ENCODE peak calls at places on chromosomes 3 and 15, in four cellular contexts. D is CD8-positive, alpha-beta T cell; I is CD4-positive, CD25-positive, alpha-beta regulatory T cell; Y is IMR-90. C is an unnamed sample.

GRCh38 chr3:143847787-143848631 is at the start of gene SLC9A9:
- DNase-seq in D (peak; percentile 12), Y (peak; percentile 79), I (peak; percentile 53), C (peak; percentile 64)

GRCh38 chr15:67528536-67528935 is 7.6 kb downstream of the C15orf61 start:
- DNase-seq in I (no peak), Y (no peak), D (no peak), C (no peak)

GRCh38 chr3:17431004-17431403 is 311.4 kb downstream of the TBC1D5 start:
- DNase-seq in I (peak; percentile 2), Y (peak; percentile 53), D (no peak), C (no peak)

GRCh38 chr15:45522931-45523331 is 376 bp upstream of the SLC30A4 start:
- DNase-seq in Y (peak; percentile 25), I (peak; percentile 3), D (no peak), C (no peak)

GRCh38 chr3:70990190-70990589 is 593.3 kb downstream of the FOXP1 start:
- DNase-seq in I (peak; percentile 46), Y (no peak), D (no peak), C (no peak)

GRCh38 chr15:85137507-85138175 is 156.0 kb downstream of the PDE8A start:
- DNase-seq in Y (peak; percentile 6), D (no peak), I (no peak), C (no peak)

GRCh38 chr3:122004123-122004522 is 17.9 kb downstream of the ILDR1 start:
- DNase-seq in Y (no peak), I (no peak), D (no peak), C (no peak)

GRCh38 chr3:45210308-45211038 is 15.6 kb downstream of the TMEM158 start:
- DNase-seq in D (peak; percentile 74), Y (peak; percentile 80), I (peak; percentile 75), C (peak; percentile 41)

GRCh38 chr3:45779746-45780735 is 16.3 kb downstream of the SLC6A20 start:
- DNase-seq in D (no peak), I (no peak), Y (no peak), C (no peak)

GRCh38 chr15:64970696-64971095 is 19.0 kb downstream of the SPG21 start:
- DNase-seq in Y (no peak), D (no peak), I (no peak), C (no peak)

GRCh38 chr15:29887719-29888118 is 65.5 kb upstream of the TJP1 start:
- DNase-seq in D (no peak), I (no peak), Y (peak; percentile 84), C (no peak)

GRCh38 chr15:95538693-95539092 is 791.8 kb upstream of the NR2F2 start:
- DNase-seq in D (no peak), I (no peak), Y (no peak), C (no peak)

GRCh38 chr3:143099213-143099612 is 20.4 kb upstream of the CHST2 start:
- DNase-seq in Y (no peak), D (no peak), I (no peak), C (no peak)

DNA sequence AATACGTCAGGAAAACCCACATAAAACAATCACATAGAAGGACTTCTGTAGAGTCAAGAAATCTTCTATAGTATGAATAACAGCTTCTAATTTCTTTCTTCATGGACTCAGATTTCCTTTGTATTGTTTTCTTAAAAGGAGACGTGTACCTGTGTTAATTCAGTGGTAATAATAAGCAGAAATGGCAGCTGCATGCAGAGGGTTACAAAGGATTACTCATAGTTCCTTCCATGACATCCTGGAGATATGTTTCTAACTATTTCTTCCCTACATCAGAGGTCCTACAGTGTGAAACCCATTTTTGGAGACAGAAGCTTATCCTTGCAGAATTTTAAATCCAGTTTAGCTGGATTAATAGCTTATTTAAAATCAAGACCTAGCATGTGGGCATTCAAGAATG is 36.1 kb downstream of the FBXL22 start:
- DNase-seq in D (no peak), Y (no peak), I (no peak), C (no peak)
- H3K36me3 ChIP-seq in D (peaks cover 56% of the 10 kb centered on the region), Y (peaks cover 21% of the 10 kb centered on the region), I (peaks cover 94% of the 10 kb centered on the region), C (peaks cover 13% of the 10 kb centered on the region)

GRCh38 chr15:66148187-66148586 is 105.4 kb downstream of the MEGF11 start:
- DNase-seq in Y (no peak), D (no peak), I (no peak), C (no peak)

GRCh38 chr15:66151809-66152208 is 101.7 kb downstream of the MEGF11 start:
- DNase-seq in I (no peak), Y (no peak), D (no peak), C (no peak)

GRCh38 chr15:66145242-66146182 is 108.0 kb downstream of the MEGF11 start:
- DNase-seq in Y (no peak), D (no peak), I (no peak), C (no peak)

GRCh38 chr15:66149871-66150270 is 103.7 kb downstream of the MEGF11 start:
- DNase-seq in Y (no peak), I (no peak), D (no peak), C (no peak)

DNA sequence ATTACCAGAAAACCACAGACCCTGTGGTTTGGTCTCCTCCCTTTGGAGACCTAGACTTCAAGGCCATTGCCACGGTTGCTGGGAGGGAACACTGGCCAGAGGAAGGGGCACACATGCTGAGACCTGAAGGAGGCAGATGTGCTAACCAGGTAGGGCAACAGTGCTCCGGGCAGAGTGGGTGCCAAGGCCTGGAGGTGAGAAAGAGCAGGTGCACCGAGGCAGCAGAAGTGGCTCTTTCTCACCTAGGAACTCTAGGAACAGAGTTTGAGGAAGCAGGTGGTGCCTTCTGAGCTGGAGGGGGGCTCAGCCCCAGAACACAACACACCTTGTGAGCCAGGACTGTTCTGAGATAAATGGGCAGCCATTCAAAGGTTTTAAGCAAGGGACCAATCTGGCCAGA is 106.1 kb downstream of the MEGF11 start:
- DNase-seq in I (no peak), Y (no peak), D (no peak), C (no peak)
- H3K27me3 ChIP-seq in I (no peaks in the 10 kb centered on the region), Y (peaks cover 50% of the 10 kb centered on the region), D (no peaks in the 10 kb centered on the region), C (no peaks in the 10 kb centered on the region)

DNA sequence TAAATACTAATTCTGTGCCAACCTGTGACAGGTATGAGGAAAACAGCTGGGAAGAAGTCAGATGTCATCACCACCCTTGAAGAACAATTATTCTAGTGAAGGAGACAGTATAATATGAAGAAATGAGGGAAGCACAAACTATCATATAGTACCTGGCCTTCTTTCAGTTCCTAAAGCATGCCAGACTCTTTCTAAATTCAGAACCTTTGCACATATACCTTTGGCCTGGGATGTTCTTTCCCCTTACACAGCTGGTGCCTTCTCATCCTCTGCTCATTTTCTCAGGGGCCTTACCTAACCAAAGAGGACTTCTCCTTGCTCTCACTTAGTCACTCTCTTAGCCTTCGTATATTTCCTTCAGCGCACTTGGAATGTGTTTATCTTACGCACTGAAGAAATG is 19.0 kb downstream of the ATOSA start:
- DNase-seq in D (no peak), I (no peak), Y (no peak), C (no peak)
- H3K36me3 ChIP-seq in D (peaks cover 25% of the 10 kb centered on the region), I (peaks cover 61% of the 10 kb centered on the region), Y (peaks cover 6% of the 10 kb centered on the region), C (peaks cover 1% of the 10 kb centered on the region)

GRCh38 chr3:15154326-15154725 is 51.7 kb upstream of the CAPN7 start:
- DNase-seq in Y (no peak), I (no peak), D (no peak), C (no peak)
- H3K27me3 ChIP-seq in Y (peaks cover 13% of the 10 kb centered on the region), I (peaks cover 41% of the 10 kb centered on the region), D (no peaks in the 10 kb centered on the region), C (no peaks in the 10 kb centered on the region)

GRCh38 chr15:28178727-28179126 is 79.6 kb upstream of the OCA2 start:
- DNase-seq in D (no peak), Y (no peak), I (no peak), C (no peak)

GRCh38 chr15:28179270-28179669 is 80.2 kb upstream of the OCA2 start:
- DNase-seq in Y (no peak), I (no peak), D (no peak), C (no peak)

GRCh38 chr15:28182216-28182615 is 83.1 kb upstream of the OCA2 start:
- DNase-seq in D (no peak), I (no peak), Y (no peak), C (no peak)

GRCh38 chr15:28182731-28183130 is 83.6 kb upstream of the OCA2 start:
- DNase-seq in D (no peak), Y (no peak), I (no peak), C (no peak)

DNA sequence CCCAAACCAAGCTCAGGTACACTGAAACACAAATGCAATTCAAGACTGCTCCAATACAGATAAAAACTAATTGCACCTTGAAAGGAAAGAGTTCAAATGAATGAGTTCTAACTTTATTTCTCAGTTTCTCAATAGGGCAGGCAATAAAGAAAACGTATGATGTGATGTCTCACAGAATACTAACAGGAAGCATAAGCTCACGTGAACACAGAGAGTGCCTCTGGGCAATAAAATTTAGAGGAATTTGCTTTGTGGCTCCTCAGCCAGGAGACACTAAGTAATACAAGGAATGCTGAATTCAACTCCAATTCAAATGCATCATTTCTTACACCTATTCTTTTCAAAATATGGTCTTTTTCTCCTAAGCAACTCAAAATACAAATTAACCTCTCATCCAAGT is 82.3 kb upstream of the OCA2 start:
- DNase-seq in Y (no peak), I (no peak), D (no peak), C (no peak)
- H3K36me3 ChIP-seq in Y (peaks cover 22% of the 10 kb centered on the region), I (peaks cover 35% of the 10 kb centered on the region), D (peaks cover under 1% of the 10 kb centered on the region), C (peaks cover 3% of the 10 kb centered on the region)

GRCh38 chr3:147410518-147411234 is 1.5 kb downstream of the ZIC1 start:
- DNase-seq in Y (peak; percentile 39), I (no peak), D (no peak), C (no peak)
- H3K27me3 ChIP-seq in Y (peaks cover 94% of the 10 kb centered on the region), I (peaks cover 42% of the 10 kb centered on the region), D (peaks cover 50% of the 10 kb centered on the region), C (no peaks in the 10 kb centered on the region)

GRCh38 chr3:11364181-11364580 is 92.0 kb downstream of the ATG7 start:
- DNase-seq in D (no peak), I (no peak), Y (peak; percentile 79), C (no peak)
- H3K36me3 ChIP-seq in D (peaks cover 36% of the 10 kb centered on the region), I (peaks cover 74% of the 10 kb centered on the region), Y (peaks cover 10% of the 10 kb centered on the region), C (peaks cover 8% of the 10 kb centered on the region)

GRCh38 chr15:73028030-73028429 is 24.2 kb upstream of the NEO1 start:
- DNase-seq in Y (no peak), D (no peak), I (no peak), C (no peak)

GRCh38 chr15:73030280-73030679 is 22.0 kb upstream of the NEO1 start:
- DNase-seq in I (no peak), Y (no peak), D (no peak), C (no peak)

GRCh38 chr15:73034213-73034612 is 18.1 kb upstream of the NEO1 start:
- DNase-seq in I (no peak), Y (no peak), D (no peak), C (no peak)

GRCh38 chr15:73029003-73029527 is 23.2 kb upstream of the NEO1 start:
- DNase-seq in D (no peak), I (no peak), Y (no peak), C (no peak)

GRCh38 chr15:73031648-73032047 is 20.6 kb upstream of the NEO1 start:
- DNase-seq in I (no peak), D (no peak), Y (no peak), C (no peak)
- H3K27me3 ChIP-seq in I (no peaks in the 10 kb centered on the region), D (no peaks in the 10 kb centered on the region), Y (peaks cover 16% of the 10 kb centered on the region), C (no peaks in the 10 kb centered on the region)